ENCODE peak calls at places on chromosomes 1 and 21, in six cellular contexts. One of them, this sample, is unnamed.
A peak's percentile ranks its signal among the peaks of the same experiment; 100 is the strongest.

GRCh38 chr1:92910081-92910480 is 51.2 kb downstream of the DIPK1A start:
- DNase-seq in MCF 10A: no peak
- DNase-seq in cardiac muscle cell: no peak
- DNase-seq in natural killer cell: no peak
- DNase-seq in thoracic aorta: no peak
- DNase-seq in lung: no peak
- DNase-seq in this sample: no peak

GRCh38 chr1:91783423-91784162 is 102.4 kb downstream of the TGFBR3 start:
- DNase-seq in MCF 10A: no peak
- DNase-seq in cardiac muscle cell: no peak
- DNase-seq in natural killer cell: no peak
- DNase-seq in thoracic aorta: no peak
- DNase-seq in lung: no peak
- DNase-seq in this sample: no peak

GRCh38 chr1:90862782-90863181 is 145.7 kb upstream of the BARHL2 start:
- DNase-seq in MCF 10A: no peak
- DNase-seq in cardiac muscle cell: no peak
- DNase-seq in natural killer cell: no peak
- DNase-seq in thoracic aorta: no peak
- DNase-seq in lung: no peak
- DNase-seq in this sample: no peak

GRCh38 chr1:169794530-169795416 is at the start of gene METTL18:
- DNase-seq in MCF 10A: peak; percentile 98
- DNase-seq in cardiac muscle cell: peak; percentile 92
- DNase-seq in natural killer cell: peak; percentile 79
- DNase-seq in thoracic aorta: peak; percentile 74
- DNase-seq in lung: peak; percentile 90
- DNase-seq in this sample: peak; percentile 63

GRCh38 chr21:42553435-42553834 is 39.8 kb downstream of the SLC37A1 start:
- DNase-seq in MCF 10A: no peak
- DNase-seq in cardiac muscle cell: no peak
- DNase-seq in natural killer cell: no peak
- DNase-seq in thoracic aorta: no peak
- DNase-seq in lung: no peak
- DNase-seq in this sample: no peak

GRCh38 chr1:9004731-9005708 is 21.2 kb downstream of the SLC2A7 start:
- DNase-seq in MCF 10A: peak; percentile 78
- DNase-seq in cardiac muscle cell: peak; percentile 90
- DNase-seq in natural killer cell: peak; percentile 63
- DNase-seq in thoracic aorta: peak; percentile 40
- DNase-seq in lung: peak; percentile 82
- DNase-seq in this sample: peak; percentile 84

GRCh38 chr1:234977891-234978396 is 150.7 kb downstream of the TOMM20 start:
- DNase-seq in MCF 10A: no peak
- DNase-seq in cardiac muscle cell: no peak
- DNase-seq in natural killer cell: no peak
- DNase-seq in thoracic aorta: no peak
- DNase-seq in lung: no peak
- DNase-seq in this sample: no peak

GRCh38 chr1:39902121-39902807 is 547 bp upstream of the MYCL start:
- DNase-seq in MCF 10A: peak; percentile 78
- DNase-seq in cardiac muscle cell: peak; percentile 79
- DNase-seq in natural killer cell: peak; percentile 46
- DNase-seq in thoracic aorta: no peak
- DNase-seq in lung: peak; percentile 84
- DNase-seq in this sample: peak; percentile 42

GRCh38 chr1:228986093-228986904 is 251.0 kb downstream of the RHOU start:
- DNase-seq in MCF 10A: peak; percentile 40
- DNase-seq in cardiac muscle cell: no peak
- DNase-seq in natural killer cell: no peak
- DNase-seq in thoracic aorta: peak; percentile 66
- DNase-seq in lung: peak; percentile 41
- DNase-seq in this sample: no peak

GRCh38 chr1:24683713-24684162 is 40.6 kb downstream of the SRRM1 start:
- DNase-seq in MCF 10A: peak; percentile 95
- DNase-seq in cardiac muscle cell: no peak
- DNase-seq in natural killer cell: no peak
- DNase-seq in thoracic aorta: peak; percentile 15
- DNase-seq in lung: no peak
- DNase-seq in this sample: no peak

GRCh38 chr1:94983343-94983742 is 56.4 kb upstream of the CNN3 start:
- DNase-seq in MCF 10A: no peak
- DNase-seq in cardiac muscle cell: no peak
- DNase-seq in natural killer cell: no peak
- DNase-seq in thoracic aorta: no peak
- DNase-seq in lung: no peak
- DNase-seq in this sample: no peak

GRCh38 chr1:192448026-192448578 is 127.5 kb upstream of the RGS1 start:
- DNase-seq in MCF 10A: no peak
- DNase-seq in cardiac muscle cell: no peak
- DNase-seq in natural killer cell: no peak
- DNase-seq in thoracic aorta: no peak
- DNase-seq in lung: no peak
- DNase-seq in this sample: no peak

GRCh38 chr21:28758042-28758882 is 234.4 kb downstream of the LTN1 start:
- DNase-seq in MCF 10A: peak; percentile 27
- DNase-seq in cardiac muscle cell: peak; percentile 26
- DNase-seq in natural killer cell: no peak
- DNase-seq in thoracic aorta: no peak
- DNase-seq in lung: no peak
- DNase-seq in this sample: no peak

GRCh38 chr1:3352952-3353331 is 101.5 kb upstream of the ARHGEF16 start:
- DNase-seq in MCF 10A: no peak
- DNase-seq in cardiac muscle cell: no peak
- DNase-seq in natural killer cell: no peak
- DNase-seq in thoracic aorta: no peak
- DNase-seq in lung: no peak
- DNase-seq in this sample: no peak

GRCh38 chr1:53754484-53755312 is 15.7 kb upstream of the GLIS1 start:
- DNase-seq in MCF 10A: peak; percentile 77
- DNase-seq in cardiac muscle cell: peak; percentile 62
- DNase-seq in natural killer cell: no peak
- DNase-seq in thoracic aorta: no peak
- DNase-seq in lung: no peak
- DNase-seq in this sample: no peak

GRCh38 chr1:29713857-29714256 is 477.5 kb downstream of the PTPRU start:
- DNase-seq in MCF 10A: peak; percentile 41
- DNase-seq in cardiac muscle cell: no peak
- DNase-seq in natural killer cell: no peak
- DNase-seq in thoracic aorta: no peak
- DNase-seq in lung: no peak
- DNase-seq in this sample: no peak
- TF ChIP-seq CTCF in MCF 10A: peak; percentile 40
- TF ChIP-seq CTCF in cardiac muscle cell: peak; percentile 39
- TF ChIP-seq CTCF in natural killer cell: no peak
- TF ChIP-seq CTCF in thoracic aorta: no peak
- TF ChIP-seq CTCF in lung: no peak
- TF ChIP-seq CTCF in this sample: no peak

GRCh38 chr1:74763714-74764301 is 30.9 kb downstream of the TYW3 start:
- DNase-seq in MCF 10A: no peak
- DNase-seq in cardiac muscle cell: no peak
- DNase-seq in natural killer cell: no peak
- DNase-seq in thoracic aorta: no peak
- DNase-seq in lung: no peak
- DNase-seq in this sample: no peak

GRCh38 chr1:74766579-74766978 is 33.6 kb downstream of the TYW3 start:
- DNase-seq in MCF 10A: no peak
- DNase-seq in cardiac muscle cell: no peak
- DNase-seq in natural killer cell: no peak
- DNase-seq in thoracic aorta: no peak
- DNase-seq in lung: no peak
- DNase-seq in this sample: no peak

GRCh38 chr1:74772945-74773344 is 40.0 kb downstream of the TYW3 start:
- DNase-seq in MCF 10A: peak; percentile 18
- DNase-seq in cardiac muscle cell: no peak
- DNase-seq in natural killer cell: no peak
- DNase-seq in thoracic aorta: no peak
- DNase-seq in lung: no peak
- DNase-seq in this sample: no peak

GRCh38 chr1:74771913-74772515 is 39.1 kb downstream of the TYW3 start:
- DNase-seq in MCF 10A: peak; percentile 68
- DNase-seq in cardiac muscle cell: peak; percentile 70
- DNase-seq in natural killer cell: no peak
- DNase-seq in thoracic aorta: no peak
- DNase-seq in lung: no peak
- DNase-seq in this sample: no peak

GRCh38 chr1:74767490-74767889 is 34.5 kb downstream of the TYW3 start:
- DNase-seq in MCF 10A: peak; percentile 33
- DNase-seq in cardiac muscle cell: no peak
- DNase-seq in natural killer cell: no peak
- DNase-seq in thoracic aorta: no peak
- DNase-seq in lung: no peak
- DNase-seq in this sample: no peak
- TF ChIP-seq CTCF in MCF 10A: no peak
- TF ChIP-seq CTCF in cardiac muscle cell: peak; percentile 50
- TF ChIP-seq CTCF in natural killer cell: no peak
- TF ChIP-seq CTCF in thoracic aorta: no peak
- TF ChIP-seq CTCF in lung: no peak
- TF ChIP-seq CTCF in this sample: no peak

DNA sequence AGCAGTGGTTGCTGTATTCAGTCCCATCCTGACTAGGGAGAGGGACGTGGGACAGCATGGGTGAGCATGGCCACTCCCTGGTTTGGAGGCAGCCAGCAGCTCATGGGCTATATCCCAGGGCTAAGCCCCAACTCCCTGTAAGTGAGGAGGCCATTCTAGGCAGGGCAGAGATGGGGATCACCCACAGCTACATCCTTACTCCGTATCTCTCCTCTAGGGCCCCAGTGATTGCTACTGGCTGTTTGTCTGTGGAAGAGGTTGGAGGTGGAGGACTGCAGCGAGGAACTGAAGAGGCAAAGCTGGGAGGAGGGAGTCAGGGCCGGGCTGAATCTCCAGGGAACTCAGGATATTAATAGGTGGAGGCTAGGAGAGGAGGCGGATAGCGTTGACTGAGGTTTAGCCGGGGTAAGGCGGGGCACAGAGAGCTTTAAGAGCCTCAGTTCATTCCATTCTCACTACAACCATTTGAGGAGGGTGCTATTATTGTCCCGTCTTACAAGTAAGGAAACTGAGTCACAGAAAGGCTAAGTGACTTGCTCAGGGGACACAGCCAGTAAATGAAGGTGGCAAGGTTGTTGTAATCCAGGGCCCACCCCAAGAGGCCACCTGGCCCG is 6.8 kb downstream of the OLIG2 start:
- DNase-seq in MCF 10A: no peak
- DNase-seq in cardiac muscle cell: no peak
- DNase-seq in natural killer cell: no peak
- DNase-seq in thoracic aorta: no peak
- DNase-seq in lung: no peak
- DNase-seq in this sample: no peak
- TF ChIP-seq CTCF in MCF 10A: no peak
- TF ChIP-seq CTCF in cardiac muscle cell: no peak
- TF ChIP-seq CTCF in natural killer cell: no peak
- TF ChIP-seq CTCF in thoracic aorta: no peak
- TF ChIP-seq CTCF in lung: no peak
- TF ChIP-seq CTCF in this sample: no peak

DNA sequence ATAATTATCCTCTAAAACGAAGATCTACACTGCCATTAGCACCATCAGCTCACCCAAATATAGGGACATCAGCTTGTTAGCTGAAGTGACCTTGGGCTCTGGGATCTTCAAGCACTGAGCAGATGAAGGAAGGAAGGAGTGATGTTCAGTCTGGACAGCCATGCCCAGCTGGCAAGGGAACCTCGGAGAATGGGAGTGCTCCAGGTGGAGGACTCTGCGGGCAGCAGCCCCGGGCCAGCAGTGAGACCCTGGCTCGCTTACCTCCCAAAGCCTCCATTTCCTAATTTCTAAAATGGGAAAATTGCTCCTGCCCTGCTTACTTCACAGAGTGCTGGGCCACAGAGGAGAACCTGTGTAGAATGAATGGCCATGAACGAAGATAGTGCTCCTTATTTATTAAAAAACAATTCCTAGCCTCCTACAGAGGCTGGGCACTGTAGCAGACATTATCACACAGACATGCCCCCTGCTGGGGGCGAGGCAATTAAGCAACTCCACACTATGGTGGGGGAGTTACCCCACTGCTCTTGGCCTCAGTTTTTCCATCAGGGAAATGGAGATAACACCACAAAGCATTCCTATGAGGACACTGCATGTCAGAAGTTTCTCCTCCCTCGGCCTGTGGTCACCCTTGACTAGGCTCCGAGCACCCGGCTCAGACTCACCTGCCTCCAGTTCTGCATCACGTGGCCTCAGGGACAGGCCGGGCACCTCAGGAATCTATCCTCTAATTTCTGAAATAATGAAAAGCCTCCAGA is 117.6 kb downstream of the KCNN3 start:
- DNase-seq in MCF 10A: peak; percentile 18
- DNase-seq in cardiac muscle cell: no peak
- DNase-seq in natural killer cell: peak; percentile 11
- DNase-seq in thoracic aorta: no peak
- DNase-seq in lung: no peak
- DNase-seq in this sample: no peak
- TF ChIP-seq CTCF in MCF 10A: no peak
- TF ChIP-seq CTCF in cardiac muscle cell: no peak
- TF ChIP-seq CTCF in natural killer cell: no peak
- TF ChIP-seq CTCF in thoracic aorta: no peak
- TF ChIP-seq CTCF in lung: no peak
- TF ChIP-seq CTCF in this sample: no peak

This sample was measured in omental fat pad.